ENCODE peak calls at places on chromosomes 3 and 15, in four cellular contexts. W is K562, B is GM12878, X is HepG2. K is an unnamed sample.

GRCh38 chr3:100492810-100493140 is 356 bp downstream of the TMEM45A start:
- DNase-seq in W (no peak), B (no peak), X (no peak), K (no peak)

GRCh38 chr15:49215768-49216739 is 46.0 kb downstream of the GALK2 start:
- DNase-seq in W (no peak), B (peak), X (no peak), K (no peak)

GRCh38 chr15:90031231-90031791 is 30.2 kb downstream of the ZNF710 start:
- DNase-seq in W (no peak), B (peak), X (no peak), K (no peak)

GRCh38 chr15:48411971-48412591 is 80.9 kb downstream of the DUT start:
- DNase-seq in W (no peak), B (no peak), X (no peak), K (no peak)

GRCh38 chr3:177150218-177150916 is 46.9 kb downstream of the TBL1XR1 start:
- DNase-seq in W (no peak), B (no peak), X (peak), K (no peak)

GRCh38 chr3:169658311-169658931 is 5.1 kb downstream of the MECOM start:
- DNase-seq in W (no peak), B (no peak), X (no peak), K (no peak)

GRCh38 chr3:133463441-133463860 is 63.6 kb downstream of the BFSP2 start:
- DNase-seq in W (no peak), B (no peak), X (no peak), K (no peak)

GRCh38 chr15:49927462-49927861 is 191.6 kb downstream of the ATP8B4 start:
- DNase-seq in W (no peak), B (no peak), X (no peak), K (no peak)

GRCh38 chr3:118968640-118969039 is 66.0 kb downstream of the IGSF11 start:
- DNase-seq in W (no peak), B (no peak), X (no peak), K (no peak)

GRCh38 chr3:57943525-57944312 is 64.5 kb upstream of the FLNB start:
- DNase-seq in W (no peak), B (no peak), X (no peak), K (no peak)

GRCh38 chr3:136332776-136333175 is 82.6 kb downstream of the PCCB start:
- DNase-seq in W (no peak), B (no peak), X (peak), K (no peak)

GRCh38 chr3:174285242-174285641 is 573.9 kb upstream of the NAALADL2 start:
- DNase-seq in W (no peak), B (no peak), X (no peak), K (no peak)

GRCh38 chr15:74752486-74753395 is 4.1 kb downstream of the CYP1A2 start:
- DNase-seq in W (no peak), B (no peak), X (no peak), K (no peak)

GRCh38 chr15:60932051-60932915 is 296.8 kb downstream of the RORA start:
- DNase-seq in W (no peak), B (no peak), X (no peak), K (no peak)

GRCh38 chr3:61078016-61078415 is 173.2 kb downstream of the FHIT start:
- DNase-seq in W (no peak), B (no peak), X (no peak), K (no peak)

GRCh38 chr3:146250449-146251382 is at the start of gene PLSCR4:
- DNase-seq in W (peak), B (no peak), X (no peak), K (peak)

GRCh38 chr3:129593595-129594339 is 12.7 kb downstream of the PLXND1 start:
- DNase-seq in W (no peak), B (no peak), X (peak), K (peak)

GRCh38 chr15:73989001-73989798 is 2.9 kb downstream of the STOML1 start:
- DNase-seq in W (peak), B (no peak), X (no peak), K (no peak)

GRCh38 chr3:17195192-17195611 is 310.4 kb downstream of the PLCL2 start:
- DNase-seq in W (no peak), B (peak), X (no peak), K (no peak)

GRCh38 chr3:20751299-20751698 is 565.3 kb upstream of the SGO1 start:
- DNase-seq in W (no peak), B (no peak), X (no peak), K (no peak)

GRCh38 chr15:58416963-58417362 is 14.8 kb upstream of the LIPC start:
- DNase-seq in W (no peak), B (no peak), X (no peak), K (no peak)
- TF ChIP-seq POLR2AphosphoS5 in W (no peak), B (no peak), X (no peak), K (no peak)

GRCh38 chr3:159858650-159859049 is 130.0 kb upstream of the IL12A start:
- DNase-seq in W (no peak), B (no peak), X (no peak), K (no peak)
- TF ChIP-seq KDM1A in W (no peak), B (no peak), X (no peak), K (no peak)

GRCh38 chr3:50263443-50264388 is 5.2 kb upstream of the SEMA3B start:
- DNase-seq in W (no peak), B (no peak), X (peak), K (no peak)
- TF ChIP-seq POLR2AphosphoS5 in W (no peak), B (no peak), X (no peak), K (no peak)

DNA sequence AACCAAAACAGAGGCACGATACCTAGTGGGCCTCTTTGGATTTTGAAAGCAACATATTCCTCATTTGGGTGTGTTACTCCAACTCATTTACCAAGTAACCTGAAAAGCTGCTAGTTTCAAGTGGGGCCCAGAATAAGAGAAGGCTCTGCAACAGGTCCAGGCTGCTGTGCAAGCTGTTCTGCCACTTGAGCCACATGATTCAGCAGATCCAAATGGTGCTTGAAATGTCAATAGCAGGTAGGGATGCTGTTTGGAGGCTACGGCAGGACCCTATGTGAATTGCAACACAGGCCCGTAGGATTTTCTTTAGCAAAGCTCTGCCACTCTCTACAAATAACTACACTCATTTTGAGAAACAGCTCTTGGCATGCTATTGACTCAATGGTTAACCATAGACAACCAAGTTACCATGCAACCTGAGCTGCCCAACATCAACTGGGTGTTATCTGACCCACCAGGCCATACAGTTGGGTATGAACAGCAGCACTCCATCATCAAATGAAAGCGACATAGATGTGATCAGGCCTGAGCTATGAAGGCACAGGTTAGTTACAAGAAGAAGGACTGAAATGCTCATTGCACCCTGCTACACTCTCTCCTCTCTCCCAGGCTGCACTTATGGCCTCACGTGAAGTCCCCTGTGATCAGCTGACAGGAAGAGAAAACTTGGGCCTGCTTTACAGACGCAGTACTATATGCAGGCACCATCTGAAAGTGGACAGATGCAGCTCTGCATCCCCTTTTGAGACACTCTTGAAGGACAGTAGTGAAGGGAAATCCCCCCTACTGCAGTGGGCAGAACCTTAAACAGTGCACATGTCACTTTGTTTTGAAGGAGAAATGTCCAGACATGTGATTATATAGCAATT is 9.5 kb upstream of the MCF2L2 start:
- DNase-seq in W (no peak), B (no peak), X (no peak), K (no peak)
- TF ChIP-seq KDM1A in W (no peak), B (no peak), X (no peak), K (no peak)

GRCh38 chr15:85737061-85737460 is 57.7 kb downstream of the KLHL25 start:
- DNase-seq in W (no peak), B (no peak), X (no peak), K (no peak)
- TF ChIP-seq POLR2AphosphoS5 in W (no peak), B (no peak), X (no peak), K (no peak)

DNA sequence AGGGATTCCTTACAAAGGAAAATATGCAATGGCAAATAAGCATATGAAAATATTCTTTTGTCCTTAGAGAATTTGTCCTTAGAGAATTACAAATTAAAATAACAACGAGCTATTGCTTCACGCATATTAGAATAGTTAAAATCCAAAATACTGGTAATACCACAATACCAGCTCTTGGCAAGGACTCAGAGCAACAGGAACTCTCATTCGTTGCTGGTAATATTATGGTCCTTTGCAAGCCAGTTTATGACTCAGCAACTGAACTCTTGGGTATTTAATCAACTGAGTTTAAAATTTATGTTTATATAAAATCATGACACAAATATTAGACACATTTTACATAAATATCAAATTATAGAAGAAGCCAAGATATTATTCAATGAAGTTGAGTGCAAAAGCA is 1730.4 kb downstream of the SI start:
- DNase-seq in W (no peak), B (no peak), X (no peak), K (no peak)
- TF ChIP-seq KDM1A in W (no peak), B (no peak), X (no peak), K (no peak)

GRCh38 chr3:29493109-29493508 is 212.2 kb downstream of the RBMS3 start:
- DNase-seq in W (no peak), B (no peak), X (no peak), K (no peak)

GRCh38 chr3:29486917-29487316 is 206.0 kb downstream of the RBMS3 start:
- DNase-seq in W (no peak), B (no peak), X (no peak), K (no peak)

GRCh38 chr3:29486087-29486486 is 205.2 kb downstream of the RBMS3 start:
- DNase-seq in W (no peak), B (peak), X (no peak), K (no peak)

GRCh38 chr3:29484633-29485032 is 203.8 kb downstream of the RBMS3 start:
- DNase-seq in W (no peak), B (no peak), X (no peak), K (no peak)

DNA sequence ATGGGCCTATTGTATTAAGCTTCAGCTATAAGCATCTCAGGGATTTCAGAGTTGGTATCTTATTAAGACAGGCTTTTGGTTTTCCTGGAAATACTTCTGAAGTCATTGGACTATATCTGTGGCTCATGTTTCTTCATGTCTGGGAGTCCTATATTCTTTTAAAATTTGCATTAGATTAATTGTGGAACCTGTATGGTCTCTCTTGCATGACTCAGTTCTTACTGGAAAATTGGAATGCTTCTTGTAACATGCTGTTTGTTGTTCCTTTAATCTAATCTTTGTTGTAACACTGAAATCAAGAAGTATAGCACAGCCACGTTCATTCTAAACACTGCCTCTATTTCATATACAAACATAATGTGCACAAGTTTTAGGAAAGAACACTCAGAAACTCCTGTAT is 208.1 kb downstream of the RBMS3 start:
- DNase-seq in W (no peak), B (no peak), X (no peak), K (no peak)
- TF ChIP-seq POLR2AphosphoS5 in W (no peak), B (no peak), X (no peak), K (no peak)

DNA sequence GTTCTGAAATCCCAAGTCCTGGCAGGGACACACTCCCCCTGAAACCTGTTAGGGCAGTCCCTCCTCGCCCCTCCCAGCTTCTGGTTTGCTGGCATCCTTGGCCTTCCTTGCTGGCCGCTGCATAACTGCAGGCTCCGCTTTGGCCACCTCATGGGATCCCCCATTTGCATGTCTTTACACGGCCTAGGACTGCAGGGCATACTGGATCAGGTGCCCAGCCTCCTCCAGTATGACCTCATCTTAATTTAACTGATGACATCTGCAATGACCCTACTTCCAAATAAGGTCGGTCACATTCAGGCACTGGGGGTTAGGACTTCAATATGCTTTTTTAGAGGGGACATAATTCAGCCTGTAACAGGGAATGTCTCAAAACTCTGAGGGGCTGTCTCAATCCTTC is 173.3 kb downstream of the RAB11A start:
- DNase-seq in W (no peak), B (no peak), X (no peak), K (peak)
- TF ChIP-seq KDM1A in W (no peak), B (no peak), X (no peak), K (no peak)

K was measured in H1.